ENCODE peak calls at places on chromosomes 12 and 14, in eight cellular contexts. One of them, this sample, is unnamed.

GRCh38 chr12:99658950-99659349 is 11.4 kb downstream of the GARIN6 start:
- DNase-seq in tibial artery: no peak
- DNase-seq in thoracic aorta: no peak
- DNase-seq in fibroblast of the aortic adventitia: no peak
- DNase-seq in activated T-cell treated with anti-CD3 and anti-CD28 coated beads for 24 hours: no peak
- DNase-seq in HTR-8/SVneo: no peak
- DNase-seq in left kidney: peak; percentile 26
- DNase-seq in ascending aorta: no peak
- DNase-seq in this sample: no peak

GRCh38 chr14:95784137-95784536 is 70.2 kb upstream of the TCL1A start:
- DNase-seq in fibroblast of the aortic adventitia: peak; percentile 49
- DNase-seq in HTR-8/SVneo: peak; percentile 17
- DNase-seq in ascending aorta: no peak
- DNase-seq in thoracic aorta: no peak
- DNase-seq in activated T-cell treated with anti-CD3 and anti-CD28 coated beads for 24 hours: no peak
- DNase-seq in left kidney: peak; percentile 84
- DNase-seq in tibial artery: no peak
- DNase-seq in this sample: peak; percentile 44

GRCh38 chr14:55074662-55075061 is 23.2 kb downstream of the MAPK1IP1L start:
- DNase-seq in ascending aorta: no peak
- DNase-seq in fibroblast of the aortic adventitia: no peak
- DNase-seq in activated T-cell treated with anti-CD3 and anti-CD28 coated beads for 24 hours: no peak
- DNase-seq in thoracic aorta: no peak
- DNase-seq in HTR-8/SVneo: no peak
- DNase-seq in tibial artery: no peak
- DNase-seq in left kidney: peak; percentile 55
- DNase-seq in this sample: no peak

GRCh38 chr12:5073838-5074237 is 30.2 kb downstream of the KCNA5 start:
- DNase-seq in left kidney: peak; percentile 41
- DNase-seq in activated T-cell treated with anti-CD3 and anti-CD28 coated beads for 24 hours: no peak
- DNase-seq in fibroblast of the aortic adventitia: peak; percentile 18
- DNase-seq in thoracic aorta: no peak
- DNase-seq in HTR-8/SVneo: no peak
- DNase-seq in tibial artery: no peak
- DNase-seq in ascending aorta: no peak
- DNase-seq in this sample: no peak

GRCh38 chr12:4257442-4257841 is 16.1 kb upstream of the CCND2 start:
- DNase-seq in activated T-cell treated with anti-CD3 and anti-CD28 coated beads for 24 hours: no peak
- DNase-seq in thoracic aorta: no peak
- DNase-seq in left kidney: no peak
- DNase-seq in tibial artery: no peak
- DNase-seq in fibroblast of the aortic adventitia: no peak
- DNase-seq in ascending aorta: no peak
- DNase-seq in HTR-8/SVneo: no peak
- DNase-seq in this sample: no peak

GRCh38 chr12:93829073-93829472 is 151.9 kb downstream of the CRADD start:
- DNase-seq in HTR-8/SVneo: no peak
- DNase-seq in left kidney: no peak
- DNase-seq in activated T-cell treated with anti-CD3 and anti-CD28 coated beads for 24 hours: no peak
- DNase-seq in fibroblast of the aortic adventitia: no peak
- DNase-seq in ascending aorta: no peak
- DNase-seq in tibial artery: no peak
- DNase-seq in thoracic aorta: no peak
- DNase-seq in this sample: no peak

GRCh38 chr14:101828038-101828437 is 66.5 kb downstream of the PPP2R5C start:
- DNase-seq in HTR-8/SVneo: no peak
- DNase-seq in thoracic aorta: no peak
- DNase-seq in activated T-cell treated with anti-CD3 and anti-CD28 coated beads for 24 hours: no peak
- DNase-seq in left kidney: no peak
- DNase-seq in ascending aorta: no peak
- DNase-seq in fibroblast of the aortic adventitia: peak; percentile 48
- DNase-seq in tibial artery: no peak
- DNase-seq in this sample: no peak

GRCh38 chr12:47843226-47843980 is 23.7 kb upstream of the HDAC7 start:
- DNase-seq in tibial artery: peak; percentile 63
- DNase-seq in ascending aorta: no peak
- DNase-seq in activated T-cell treated with anti-CD3 and anti-CD28 coated beads for 24 hours: no peak
- DNase-seq in HTR-8/SVneo: no peak
- DNase-seq in fibroblast of the aortic adventitia: no peak
- DNase-seq in thoracic aorta: no peak
- DNase-seq in left kidney: peak; percentile 71
- DNase-seq in this sample: peak; percentile 41

GRCh38 chr12:3107954-3108353 is 30.8 kb downstream of the TSPAN9 start:
- DNase-seq in thoracic aorta: no peak
- DNase-seq in HTR-8/SVneo: no peak
- DNase-seq in left kidney: no peak
- DNase-seq in tibial artery: no peak
- DNase-seq in fibroblast of the aortic adventitia: no peak
- DNase-seq in activated T-cell treated with anti-CD3 and anti-CD28 coated beads for 24 hours: no peak
- DNase-seq in ascending aorta: no peak
- DNase-seq in this sample: no peak

GRCh38 chr12:12503384-12504078 is 59.1 kb downstream of the DUSP16 start:
- DNase-seq in activated T-cell treated with anti-CD3 and anti-CD28 coated beads for 24 hours: no peak
- DNase-seq in left kidney: no peak
- DNase-seq in tibial artery: no peak
- DNase-seq in fibroblast of the aortic adventitia: no peak
- DNase-seq in thoracic aorta: no peak
- DNase-seq in HTR-8/SVneo: no peak
- DNase-seq in ascending aorta: no peak
- DNase-seq in this sample: no peak

GRCh38 chr12:56120158-56120846 is 2.2 kb downstream of the ZC3H10 start:
- DNase-seq in ascending aorta: no peak
- DNase-seq in fibroblast of the aortic adventitia: no peak
- DNase-seq in thoracic aorta: no peak
- DNase-seq in HTR-8/SVneo: no peak
- DNase-seq in activated T-cell treated with anti-CD3 and anti-CD28 coated beads for 24 hours: no peak
- DNase-seq in left kidney: no peak
- DNase-seq in tibial artery: no peak
- DNase-seq in this sample: peak; percentile 70

GRCh38 chr12:68786929-68787328 is 21.0 kb upstream of the MDM2 start:
- DNase-seq in fibroblast of the aortic adventitia: no peak
- DNase-seq in HTR-8/SVneo: peak; percentile 17
- DNase-seq in activated T-cell treated with anti-CD3 and anti-CD28 coated beads for 24 hours: no peak
- DNase-seq in ascending aorta: no peak
- DNase-seq in tibial artery: no peak
- DNase-seq in left kidney: no peak
- DNase-seq in thoracic aorta: no peak
- DNase-seq in this sample: no peak

GRCh38 chr14:88078525-88078924 is 73.6 kb downstream of the GPR65 start:
- DNase-seq in fibroblast of the aortic adventitia: no peak
- DNase-seq in ascending aorta: no peak
- DNase-seq in activated T-cell treated with anti-CD3 and anti-CD28 coated beads for 24 hours: no peak
- DNase-seq in left kidney: no peak
- DNase-seq in tibial artery: no peak
- DNase-seq in thoracic aorta: no peak
- DNase-seq in HTR-8/SVneo: no peak
- DNase-seq in this sample: no peak

GRCh38 chr14:67551940-67552339 is 18.9 kb downstream of the PLEKHH1 start:
- DNase-seq in HTR-8/SVneo: no peak
- DNase-seq in thoracic aorta: no peak
- DNase-seq in tibial artery: no peak
- DNase-seq in fibroblast of the aortic adventitia: no peak
- DNase-seq in left kidney: peak; percentile 60
- DNase-seq in activated T-cell treated with anti-CD3 and anti-CD28 coated beads for 24 hours: no peak
- DNase-seq in ascending aorta: no peak
- DNase-seq in this sample: no peak

GRCh38 chr14:73789996-73790581 is 61.5 kb upstream of the PTGR2 start:
- DNase-seq in HTR-8/SVneo: no peak
- DNase-seq in activated T-cell treated with anti-CD3 and anti-CD28 coated beads for 24 hours: no peak
- DNase-seq in fibroblast of the aortic adventitia: peak; percentile 92
- DNase-seq in thoracic aorta: peak; percentile 73
- DNase-seq in ascending aorta: peak; percentile 93
- DNase-seq in left kidney: peak; percentile 67
- DNase-seq in tibial artery: peak; percentile 90
- DNase-seq in this sample: peak; percentile 75

GRCh38 chr14:51304956-51305355 is 64.9 kb downstream of the TMX1 start:
- DNase-seq in activated T-cell treated with anti-CD3 and anti-CD28 coated beads for 24 hours: no peak
- DNase-seq in thoracic aorta: no peak
- DNase-seq in left kidney: no peak
- DNase-seq in HTR-8/SVneo: peak; percentile 80
- DNase-seq in fibroblast of the aortic adventitia: peak; percentile 90
- DNase-seq in tibial artery: no peak
- DNase-seq in ascending aorta: no peak
- DNase-seq in this sample: peak; percentile 73

GRCh38 chr14:98698341-98698740 is 573.7 kb downstream of the BCL11B start:
- DNase-seq in ascending aorta: no peak
- DNase-seq in activated T-cell treated with anti-CD3 and anti-CD28 coated beads for 24 hours: no peak
- DNase-seq in tibial artery: no peak
- DNase-seq in left kidney: no peak
- DNase-seq in HTR-8/SVneo: no peak
- DNase-seq in fibroblast of the aortic adventitia: no peak
- DNase-seq in thoracic aorta: no peak
- DNase-seq in this sample: no peak

GRCh38 chr12:66851134-66851533 is 172.3 kb upstream of the GRIP1 start:
- DNase-seq in thoracic aorta: no peak
- DNase-seq in tibial artery: no peak
- DNase-seq in left kidney: no peak
- DNase-seq in HTR-8/SVneo: no peak
- DNase-seq in activated T-cell treated with anti-CD3 and anti-CD28 coated beads for 24 hours: no peak
- DNase-seq in fibroblast of the aortic adventitia: no peak
- DNase-seq in ascending aorta: no peak
- DNase-seq in this sample: no peak

GRCh38 chr12:49979061-49979586 is 6.4 kb downstream of the AQP6 start:
- DNase-seq in fibroblast of the aortic adventitia: no peak
- DNase-seq in activated T-cell treated with anti-CD3 and anti-CD28 coated beads for 24 hours: no peak
- DNase-seq in tibial artery: peak; percentile 40
- DNase-seq in HTR-8/SVneo: no peak
- DNase-seq in thoracic aorta: no peak
- DNase-seq in left kidney: peak; percentile 68
- DNase-seq in ascending aorta: no peak
- DNase-seq in this sample: no peak

GRCh38 chr14:65470404-65470880 is 57.9 kb downstream of the FUT8 start:
- DNase-seq in HTR-8/SVneo: no peak
- DNase-seq in activated T-cell treated with anti-CD3 and anti-CD28 coated beads for 24 hours: no peak
- DNase-seq in tibial artery: no peak
- DNase-seq in thoracic aorta: no peak
- DNase-seq in ascending aorta: no peak
- DNase-seq in fibroblast of the aortic adventitia: no peak
- DNase-seq in left kidney: no peak
- DNase-seq in this sample: no peak

GRCh38 chr12:104692335-104693218 is 235.8 kb downstream of the CHST11 start:
- DNase-seq in ascending aorta: no peak
- DNase-seq in thoracic aorta: no peak
- DNase-seq in tibial artery: peak; percentile 12
- DNase-seq in fibroblast of the aortic adventitia: no peak
- DNase-seq in left kidney: no peak
- DNase-seq in activated T-cell treated with anti-CD3 and anti-CD28 coated beads for 24 hours: no peak
- DNase-seq in HTR-8/SVneo: no peak
- DNase-seq in this sample: no peak

GRCh38 chr12:65965358-65965757 is 141.1 kb downstream of the HMGA2 start:
- DNase-seq in HTR-8/SVneo: no peak
- DNase-seq in ascending aorta: no peak
- DNase-seq in activated T-cell treated with anti-CD3 and anti-CD28 coated beads for 24 hours: no peak
- DNase-seq in thoracic aorta: no peak
- DNase-seq in tibial artery: no peak
- DNase-seq in left kidney: peak; percentile 87
- DNase-seq in fibroblast of the aortic adventitia: peak; percentile 51
- DNase-seq in this sample: no peak

GRCh38 chr14:95713596-95714371 is at the start of gene TCL1A:
- DNase-seq in HTR-8/SVneo: no peak
- DNase-seq in activated T-cell treated with anti-CD3 and anti-CD28 coated beads for 24 hours: no peak
- DNase-seq in thoracic aorta: no peak
- DNase-seq in tibial artery: no peak
- DNase-seq in fibroblast of the aortic adventitia: no peak
- DNase-seq in left kidney: no peak
- DNase-seq in ascending aorta: no peak
- DNase-seq in this sample: no peak

GRCh38 chr14:105491366-105492006 is 440 bp downstream of the TEDC1 start:
- DNase-seq in HTR-8/SVneo: peak; percentile 66
- DNase-seq in ascending aorta: no peak
- DNase-seq in fibroblast of the aortic adventitia: peak; percentile 37
- DNase-seq in left kidney: peak; percentile 71
- DNase-seq in tibial artery: peak; percentile 85
- DNase-seq in activated T-cell treated with anti-CD3 and anti-CD28 coated beads for 24 hours: peak; percentile 82
- DNase-seq in thoracic aorta: no peak
- DNase-seq in this sample: peak; percentile 89